ENCODE peak calls at places on chromosomes 16 and 17, in ten cellular contexts. S is SIG-M5; Y is dermis blood vessel endothelial cell; B is H54; P is T follicular helper cell; K is T-helper 17 cell; W is AG04450; R is stimulated activated CD4-positive, alpha-beta T cell treated with anti-CD3 and anti-CD28 coated beads, Interleukin-15, amount 100 ng/mL, for 1 hour; A is germinal center; Q is ELR. D is an unnamed sample.

GRCh38 chr17:28846231-28846630 is 3.6 kb upstream of the FAM222B start:
- DNase-seq in S (no peak), Y (no peak), B (no peak), P (no peak), K (no peak), W (no peak), R (no peak), A (no peak), Q (no peak), D (no peak)

GRCh38 chr16:56295739-56296527 is 104.6 kb downstream of the GNAO1 start:
- DNase-seq in S (no peak), Y (no peak), B (no peak), P (no peak), K (no peak), W (no peak), R (no peak), A (no peak), Q (no peak), D (no peak)

GRCh38 chr16:50371036-50371716 is 2.4 kb upstream of the BRD7 start:
- DNase-seq in S (no peak), Y (no peak), B (no peak), P (no peak), K (no peak), W (no peak), R (no peak), A (no peak), Q (no peak), D (no peak)

GRCh38 chr17:73644145-73645049 is at the start of gene SDK2:
- DNase-seq in S (no peak), Y (no peak), B (no peak), P (no peak), K (no peak), W (no peak), R (peak; percentile 1), A (peak; percentile 23), Q (no peak), D (no peak)

GRCh38 chr17:71496552-71496951 is 624.3 kb upstream of the SOX9 start:
- DNase-seq in S (no peak), Y (no peak), B (no peak), P (no peak), K (no peak), W (no peak), R (no peak), A (no peak), Q (no peak), D (peak; percentile 23)

GRCh38 chr16:81003064-81003463 is 3.6 kb downstream of the CMC2 start:
- DNase-seq in S (no peak), Y (no peak), B (no peak), P (no peak), K (no peak), W (no peak), R (no peak), A (no peak), Q (no peak), D (no peak)

GRCh38 chr17:67487506-67487905 is 110.4 kb downstream of the PITPNC1 start:
- DNase-seq in S (no peak), Y (no peak), B (no peak), P (no peak), K (no peak), W (no peak), R (no peak), A (no peak), Q (peak; percentile 39), D (no peak)

GRCh38 chr17:41777579-41778188 is 8.8 kb downstream of the JUP start:
- DNase-seq in S (no peak), Y (peak; percentile 99), B (peak; percentile 90), P (no peak), K (no peak), W (peak; percentile 90), R (no peak), A (no peak), Q (peak; percentile 72), D (peak; percentile 93)

GRCh38 chr16:53789159-53789558 is 85.2 kb downstream of the FTO start:
- DNase-seq in S (no peak), Y (no peak), B (no peak), P (no peak), K (no peak), W (peak; percentile 32), R (no peak), A (no peak), Q (peak; percentile 72), D (peak; percentile 35)

GRCh38 chr17:13646411-13646810 is 44.7 kb upstream of the HS3ST3A1 start:
- DNase-seq in S (no peak), Y (no peak), B (no peak), P (no peak), K (no peak), W (no peak), R (no peak), A (no peak), Q (peak; percentile 25), D (no peak)

GRCh38 chr16:66850115-66850815 is 6.1 kb downstream of the CA7 start:
- DNase-seq in S (no peak), Y (no peak), B (no peak), P (no peak), K (no peak), W (no peak), R (no peak), A (no peak), Q (no peak), D (no peak)

GRCh38 chr17:46814446-46814845 is 4.0 kb downstream of the WNT3 start:
- DNase-seq in S (no peak), Y (no peak), B (no peak), P (no peak), K (no peak), W (no peak), R (no peak), A (no peak), Q (no peak), D (no peak)

GRCh38 chr17:29667969-29668368 is 45.3 kb upstream of the CORO6 start:
- DNase-seq in S (no peak), Y (no peak), B (no peak), P (no peak), K (no peak), W (no peak), R (no peak), A (no peak), Q (no peak), D (no peak)

GRCh38 chr17:8459109-8459508 is 23.4 kb downstream of the NDEL1 start:
- DNase-seq in S (no peak), Y (no peak), B (no peak), P (no peak), K (no peak), W (no peak), R (no peak), A (no peak), Q (no peak), D (no peak)

GRCh38 chr17:77323413-77324171 is 182.8 kb downstream of the SEC14L1 start:
- DNase-seq in S (no peak), Y (no peak), B (no peak), P (no peak), K (no peak), W (no peak), R (no peak), A (peak; percentile 55), Q (peak; percentile 78), D (peak; percentile 59)

GRCh38 chr17:49508061-49508865 is 13.2 kb downstream of the NGFR start:
- DNase-seq in S (no peak), Y (no peak), B (peak; percentile 79), P (no peak), K (no peak), W (no peak), R (no peak), A (no peak), Q (peak; percentile 72), D (peak; percentile 86)

GRCh38 chr17:73521376-73521775 is 122.9 kb downstream of the SDK2 start:
- DNase-seq in S (no peak), Y (no peak), B (no peak), P (no peak), K (no peak), W (no peak), R (no peak), A (no peak), Q (no peak), D (no peak)

GRCh38 chr17:74981318-74981978 is 6.0 kb upstream of the CDR2L start:
- DNase-seq in S (no peak), Y (no peak), B (no peak), P (no peak), K (no peak), W (no peak), R (no peak), A (no peak), Q (no peak), D (no peak)

GRCh38 chr16:85258616-85259015 is 146.3 kb upstream of the CIBAR2 start:
- DNase-seq in S (no peak), Y (no peak), B (no peak), P (no peak), K (no peak), W (no peak), R (no peak), A (peak; percentile 44), Q (no peak), D (no peak)

GRCh38 chr17:76542984-76543383 is 3.1 kb downstream of the PRCD start:
- DNase-seq in S (no peak), Y (no peak), B (no peak), P (no peak), K (no peak), W (no peak), R (no peak), A (no peak), Q (no peak), D (no peak)

GRCh38 chr17:17196776-17197175 is 9.4 kb downstream of the PLD6 start:
- DNase-seq in S (no peak), Y (no peak), B (no peak), P (no peak), K (no peak), W (no peak), R (no peak), A (no peak), Q (peak; percentile 54), D (no peak)

GRCh38 chr17:38353084-38353604 is 1.5 kb downstream of the SOCS7 start:
- DNase-seq in S (no peak), Y (no peak), B (no peak), P (no peak), K (no peak), W (no peak), R (no peak), A (no peak), Q (peak; percentile 13), D (no peak)

GRCh38 chr17:67362173-67362572 is 4.2 kb downstream of the PSMD12 start:
- DNase-seq in S (no peak), Y (no peak), B (no peak), P (no peak), K (no peak), W (no peak), R (no peak), A (no peak), Q (no peak), D (no peak)

GRCh38 chr17:7997186-7997585 is 5.2 kb upstream of the GUCY2D start:
- DNase-seq in S (no peak), Y (peak; percentile 49), B (peak; percentile 54), P (no peak), K (no peak), W (no peak), R (no peak), A (no peak), Q (peak; percentile 55), D (peak; percentile 31)

GRCh38 chr17:56440391-56440790 is 153.1 kb upstream of the NOG start:
- DNase-seq in S (no peak), Y (no peak), B (no peak), P (no peak), K (no peak), W (no peak), R (no peak), A (no peak), Q (peak; percentile 45), D (no peak)

GRCh38 chr16:66135376-66135775 is 231.1 kb upstream of the CDH5 start:
- DNase-seq in S (no peak), Y (no peak), B (no peak), P (no peak), K (no peak), W (no peak), R (no peak), A (no peak), Q (no peak), D (no peak)

GRCh38 chr17:27430882-27431491 is 25.3 kb upstream of the KSR1 start:
- DNase-seq in S (no peak), Y (peak; percentile 73), B (peak; percentile 11), P (no peak), K (no peak), W (no peak), R (no peak), A (no peak), Q (peak; percentile 68), D (peak; percentile 36)

GRCh38 chr17:4559139-4559791 is 1.1 kb downstream of the GGT6 start:
- DNase-seq in S (no peak), Y (no peak), B (no peak), P (no peak), K (no peak), W (no peak), R (no peak), A (no peak), Q (no peak), D (no peak)

D was measured in H4.